ENCODE peak calls at places on chromosomes 13 and 19, in ten cellular contexts. V is EH, U is GM23338, E is HEK293T, A is iris pigment epithelial cell, N is germinal center, X is fibroblast of villous mesenchyme, G is pancreas, F is GM03348, S is caudate nucleus. J is an unnamed sample.

GRCh38 chr19:35755550-35756371 is 1.1 kb downstream of the HSPB6 start:
- DNase-seq in V (peak), U (peak), E (no peak), A (peak), N (no peak), X (peak), G (peak), F (peak), S (no peak), J (peak)

GRCh38 chr19:2578391-2578826 is 102.5 kb downstream of the GADD45B start:
- DNase-seq in V (peak), U (peak), E (no peak), A (peak), N (no peak), X (peak), G (peak), F (peak), S (no peak), J (peak)

GRCh38 chr19:1098177-1099051 is 3.2 kb upstream of the POLR2E start:
- DNase-seq in V (peak), U (no peak), E (no peak), A (no peak), N (no peak), X (no peak), G (peak), F (no peak), S (no peak), J (no peak)

GRCh38 chr19:39937094-39937493 is 2.7 kb upstream of the FCGBP start:
- DNase-seq in V (no peak), U (no peak), E (no peak), A (no peak), N (no peak), X (no peak), G (no peak), F (no peak), S (no peak), J (no peak)

GRCh38 chr19:8367327-8368001 is 3.5 kb downstream of the ANGPTL4 start:
- DNase-seq in V (peak), U (peak), E (peak), A (peak), N (no peak), X (peak), G (peak), F (peak), S (no peak), J (peak)

GRCh38 chr19:5624154-5624663 is 1.3 kb downstream of the SAFB start:
- DNase-seq in V (peak), U (peak), E (no peak), A (peak), N (no peak), X (peak), G (peak), F (peak), S (no peak), J (no peak)

GRCh38 chr13:105972811-105973590 is 562.5 kb downstream of the EFNB2 start:
- DNase-seq in V (peak), U (no peak), E (no peak), A (no peak), N (no peak), X (no peak), G (no peak), F (no peak), S (no peak), J (no peak)

GRCh38 chr13:93151277-93151676 is 75.3 kb upstream of the GPC6 start:
- DNase-seq in V (no peak), U (no peak), E (no peak), A (peak), N (no peak), X (peak), G (no peak), F (peak), S (no peak), J (no peak)

GRCh38 chr19:58577581-58578429 is 4.7 kb upstream of the MZF1 start:
- DNase-seq in V (no peak), U (no peak), E (no peak), A (no peak), N (no peak), X (no peak), G (no peak), F (no peak), S (no peak), J (no peak)

GRCh38 chr13:94227255-94227879 is 252.1 kb downstream of the DCT start:
- DNase-seq in V (no peak), U (no peak), E (no peak), A (no peak), N (no peak), X (no peak), G (no peak), F (no peak), S (no peak), J (no peak)

GRCh38 chr19:45275370-45275971 is 24.4 kb downstream of the MARK4 start:
- DNase-seq in V (peak), U (no peak), E (no peak), A (peak), N (no peak), X (no peak), G (no peak), F (no peak), S (no peak), J (no peak)

GRCh38 chr19:58407658-58408151 is 744 bp upstream of the ZNF584 start:
- DNase-seq in V (no peak), U (peak), E (no peak), A (no peak), N (no peak), X (peak), G (peak), F (no peak), S (no peak), J (no peak)

GRCh38 chr13:48319458-48320395 is 16.2 kb downstream of the RB1 start:
- DNase-seq in V (no peak), U (no peak), E (no peak), A (no peak), N (no peak), X (no peak), G (peak), F (no peak), S (no peak), J (no peak)

GRCh38 chr19:3766520-3766919 is 4.0 kb downstream of the MRPL54 start:
- DNase-seq in V (no peak), U (no peak), E (no peak), A (no peak), N (no peak), X (no peak), G (no peak), F (no peak), S (no peak), J (no peak)